ENCODE peak calls at places on chromosomes 1 and 21, in seven cellular contexts. O, G, M, D, J, H and P are unnamed samples.

GRCh38 chr1:201848230-201848629 is 19.3 kb downstream of the IPO9 start:
- DNase-seq in O (no peak), G (no peak), M (no peak), D (no peak), J (no peak), H (no peak), P (no peak)

GRCh38 chr1:185311589-185312225 is 5.3 kb downstream of the IVNS1ABP start:
- DNase-seq in O (peak; percentile 8), G (no peak), M (no peak), D (no peak), J (no peak), H (no peak), P (no peak)

GRCh38 chr1:239810071-239810481 is 281.6 kb upstream of the FMN2 start:
- DNase-seq in O (peak; percentile 28), G (peak; percentile 51), M (no peak), D (no peak), J (no peak), H (no peak), P (no peak)

GRCh38 chr21:32520885-32521735 is 64.2 kb downstream of the TCP10L start:
- DNase-seq in O (peak; percentile 98), G (no peak), M (no peak), D (peak; percentile 68), J (no peak), H (no peak), P (peak; percentile 70)

GRCh38 chr1:236204656-236205055 is 62.3 kb downstream of the GPR137B start:
- DNase-seq in O (peak; percentile 19), G (no peak), M (no peak), D (no peak), J (no peak), H (no peak), P (no peak)

GRCh38 chr1:181604482-181604881 is 121.2 kb downstream of the CACNA1E start:
- DNase-seq in O (no peak), G (no peak), M (no peak), D (no peak), J (no peak), H (no peak), P (no peak)

GRCh38 chr1:29647581-29647980 is 411.3 kb downstream of the PTPRU start:
- DNase-seq in O (peak; percentile 63), G (no peak), M (no peak), D (no peak), J (no peak), H (no peak), P (no peak)

GRCh38 chr1:204842892-204843291 is 27.8 kb upstream of the NFASC start:
- DNase-seq in O (peak; percentile 34), G (no peak), M (no peak), D (peak; percentile 74), J (no peak), H (no peak), P (no peak)

GRCh38 chr21:30233228-30233627 is 17.3 kb upstream of the CLDN8 start:
- DNase-seq in O (no peak), G (no peak), M (no peak), D (no peak), J (no peak), H (no peak), P (no peak)

GRCh38 chr1:4962836-4963235 is 308.4 kb downstream of the AJAP1 start:
- DNase-seq in O (no peak), G (no peak), M (no peak), D (no peak), J (no peak), H (no peak), P (no peak)

GRCh38 chr1:151062738-151063371 is 2.7 kb downstream of the MLLT11 start:
- DNase-seq in O (peak; percentile 97), G (no peak), M (no peak), D (no peak), J (no peak), H (no peak), P (peak; percentile 48)

GRCh38 chr21:23160914-23161313 is 2162.7 kb downstream of the NCAM2 start:
- DNase-seq in O (no peak), G (no peak), M (no peak), D (no peak), J (no peak), H (no peak), P (no peak)

GRCh38 chr1:230681599-230681998 is 32.3 kb downstream of the AGT start:
- DNase-seq in O (peak; percentile 74), G (no peak), M (peak; percentile 62), D (no peak), J (no peak), H (no peak), P (peak; percentile 69)

GRCh38 chr1:25042331-25042730 is 112.3 kb upstream of the RUNX3 start:
- DNase-seq in O (no peak), G (no peak), M (no peak), D (no peak), J (no peak), H (no peak), P (no peak)

GRCh38 chr1:177858222-177858894 is 111.5 kb downstream of the SEC16B start:
- DNase-seq in O (peak; percentile 66), G (no peak), M (no peak), D (no peak), J (no peak), H (no peak), P (no peak)

GRCh38 chr1:28682840-28683239 is 14.3 kb downstream of the GMEB1 start:
- DNase-seq in O (no peak), G (no peak), M (no peak), D (no peak), J (no peak), H (no peak), P (no peak)

GRCh38 chr21:41802684-41803083 is 35.8 kb upstream of the RIPK4 start:
- DNase-seq in O (peak; percentile 48), G (no peak), M (no peak), D (peak; percentile 39), J (no peak), H (no peak), P (no peak)

GRCh38 chr1:168972887-168973286 is 133.6 kb upstream of the ATP1B1 start:
- DNase-seq in O (no peak), G (no peak), M (no peak), D (no peak), J (no peak), H (no peak), P (no peak)

GRCh38 chr1:200558866-200559459 is 61.6 kb downstream of the KIF14 start:
- DNase-seq in O (peak; percentile 73), G (no peak), M (peak; percentile 51), D (no peak), J (peak; percentile 5), H (no peak), P (no peak)

GRCh38 chr1:64080947-64081562 is 122.4 kb upstream of the UBE2U start:
- DNase-seq in O (peak; percentile 61), G (no peak), M (no peak), D (no peak), J (no peak), H (no peak), P (no peak)

GRCh38 chr1:109790735-109791494 is 27.2 kb upstream of the EPS8L3 start:
- DNase-seq in O (peak; percentile 72), G (peak; percentile 74), M (peak; percentile 27), D (peak; percentile 58), J (peak; percentile 74), H (peak; percentile 44), P (peak; percentile 82)

GRCh38 chr21:25186278-25186677 is 421.0 kb downstream of the MRPL39 start:
- DNase-seq in O (no peak), G (no peak), M (no peak), D (no peak), J (no peak), H (no peak), P (no peak)

GRCh38 chr21:42171091-42172053 is 47.6 kb upstream of the ABCG1 start:
- DNase-seq in O (peak; percentile 30), G (no peak), M (peak; percentile 68), D (peak; percentile 88), J (no peak), H (no peak), P (peak; percentile 46)

GRCh38 chr1:119771770-119772169 is 3.1 kb upstream of the HMGCS2 start:
- DNase-seq in O (no peak), G (no peak), M (no peak), D (no peak), J (no peak), H (no peak), P (no peak)

GRCh38 chr1:171716620-171717019 is 25.2 kb downstream of the VAMP4 start:
- DNase-seq in O (peak; percentile 49), G (no peak), M (no peak), D (no peak), J (no peak), H (no peak), P (no peak)

GRCh38 chr21:25752389-25752788 is 17.6 kb downstream of the GABPA start:
- DNase-seq in O (no peak), G (no peak), M (no peak), D (no peak), J (no peak), H (no peak), P (no peak)

GRCh38 chr1:64483711-64484454 is 14.0 kb downstream of the CACHD1 start:
- DNase-seq in O (no peak), G (peak; percentile 57), M (no peak), D (no peak), J (no peak), H (no peak), P (no peak)

GRCh38 chr1:209380396-209380795 is 203.1 kb upstream of the CAMK1G start:
- DNase-seq in O (peak; percentile 28), G (no peak), M (no peak), D (no peak), J (no peak), H (no peak), P (no peak)